ENCODE peak calls at places on chromosomes 1 and 21, in five cellular contexts. R is GM23248, I is Karpas-422, N is tibial nerve, E is uterus. F is an unnamed sample. For H3K4me1, the result is how much of the 10 kb centered on the place peaks cover.

GRCh38 chr1:176009951-176010350 is 197.1 kb downstream of the COP1 start:
- DNase-seq in R (no peak), E (no peak), I (no peak), N (no peak), F (no peak)

GRCh38 chr1:66729130-66729922 is 22.9 kb upstream of the DYNLT5 start:
- DNase-seq in I (no peak), E (no peak), N (no peak), R (no peak), F (no peak)

GRCh38 chr1:36922071-36922470 is 112.2 kb downstream of the GRIK3 start:
- DNase-seq in E (no peak), I (no peak), R (no peak), N (no peak), F (no peak)

GRCh38 chr1:64680601-64681000 is 64.3 kb upstream of the RAVER2 start:
- DNase-seq in R (no peak), I (no peak), E (no peak), N (no peak), F (no peak)

GRCh38 chr1:162709870-162710269 is 77.6 kb downstream of the DDR2 start:
- DNase-seq in N (no peak), I (no peak), R (peak), E (no peak), F (no peak)

GRCh38 chr1:12040457-12041051 is 21.3 kb downstream of the MIIP start:
- DNase-seq in E (peak), R (peak), N (peak), I (peak), F (no peak)

GRCh38 chr1:199490804-199491527 is 536.5 kb upstream of the NR5A2 start:
- DNase-seq in N (no peak), R (peak), E (no peak), I (no peak), F (no peak)

GRCh38 chr1:39981957-39982356 is 27.0 kb downstream of the MFSD2A start:
- DNase-seq in E (no peak), I (no peak), N (no peak), R (peak), F (no peak)

GRCh38 chr1:209696673-209697072 is 8.0 kb upstream of the HSD11B1 start:
- DNase-seq in I (no peak), N (no peak), R (no peak), E (no peak), F (no peak)

GRCh38 chr1:26882696-26883095 is 7.4 kb downstream of the GPN2 start:
- DNase-seq in I (no peak), R (no peak), E (no peak), N (no peak), F (no peak)

GRCh38 chr1:26874896-26875295 is 11.9 kb downstream of the SFN start:
- DNase-seq in E (no peak), R (no peak), I (no peak), N (no peak), F (no peak)

GRCh38 chr1:26877326-26877725 is 12.8 kb downstream of the GPN2 start:
- DNase-seq in I (no peak), E (no peak), R (no peak), N (no peak), F (no peak)

DNA sequence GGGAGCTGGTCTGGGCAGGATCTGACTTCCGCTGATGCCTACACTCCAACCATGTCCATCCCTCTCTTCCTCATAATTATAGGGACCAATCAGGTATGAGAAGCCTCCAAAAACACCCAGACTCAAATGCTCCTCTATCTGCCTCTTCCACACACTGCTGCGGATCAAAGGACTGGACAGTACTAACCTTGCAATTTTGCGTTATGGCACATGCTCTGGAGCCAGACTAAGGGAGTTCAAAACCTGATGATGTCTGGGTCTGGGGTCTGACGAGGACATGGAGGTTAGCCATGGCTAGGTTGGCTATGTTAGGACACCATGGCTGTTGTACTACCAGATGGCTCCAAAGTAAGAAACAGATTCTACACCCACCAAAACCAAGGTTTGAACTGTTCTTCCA is 10.3 kb downstream of the GPN2 start:
- DNase-seq in R (no peak), I (no peak), E (no peak), N (no peak), F (no peak)
- H3K27ac ChIP-seq in R (no peak), I (no peak), E (no peak), N (no peak), F (no peak)

DNA sequence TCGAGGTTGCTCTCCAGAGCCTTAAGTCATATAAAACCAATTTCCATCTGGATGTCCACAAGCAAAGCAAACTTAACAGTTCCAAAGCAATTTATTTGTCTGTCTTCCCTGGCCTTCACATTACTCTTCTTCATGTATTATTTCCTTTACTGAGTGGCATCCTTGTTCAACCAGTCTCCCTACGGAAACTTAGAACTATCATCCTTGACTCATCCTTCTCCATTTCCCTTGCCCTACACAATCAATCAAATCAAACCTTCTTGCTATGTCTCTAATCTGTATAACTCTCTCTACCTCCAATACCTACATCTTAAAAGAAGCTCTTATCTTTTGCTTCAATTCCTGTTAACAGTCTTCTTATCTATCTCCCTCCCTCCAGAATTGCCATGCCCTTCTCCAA is 25.4 kb downstream of the EGLN1 start:
- DNase-seq in I (no peak), R (no peak), N (no peak), E (no peak), F (no peak)
- H3K4me1 ChIP-seq in I (under half), R (under half), N (half or more), E (under half), F (under half)

GRCh38 chr1:206589206-206589605 is 23.1 kb downstream of the EIF2D start:
- DNase-seq in I (no peak), N (no peak), E (peak), R (peak), F (no peak)

GRCh38 chr1:206590025-206590834 is 22.0 kb downstream of the EIF2D start:
- DNase-seq in E (no peak), I (no peak), R (peak), N (no peak), F (peak)

GRCh38 chr1:206593351-206593925 is 18.8 kb downstream of the EIF2D start:
- DNase-seq in E (no peak), N (no peak), R (no peak), I (no peak), F (no peak)

GRCh38 chr1:206591696-206592095 is 20.6 kb downstream of the EIF2D start:
- DNase-seq in I (no peak), R (no peak), E (no peak), N (no peak), F (no peak)

DNA sequence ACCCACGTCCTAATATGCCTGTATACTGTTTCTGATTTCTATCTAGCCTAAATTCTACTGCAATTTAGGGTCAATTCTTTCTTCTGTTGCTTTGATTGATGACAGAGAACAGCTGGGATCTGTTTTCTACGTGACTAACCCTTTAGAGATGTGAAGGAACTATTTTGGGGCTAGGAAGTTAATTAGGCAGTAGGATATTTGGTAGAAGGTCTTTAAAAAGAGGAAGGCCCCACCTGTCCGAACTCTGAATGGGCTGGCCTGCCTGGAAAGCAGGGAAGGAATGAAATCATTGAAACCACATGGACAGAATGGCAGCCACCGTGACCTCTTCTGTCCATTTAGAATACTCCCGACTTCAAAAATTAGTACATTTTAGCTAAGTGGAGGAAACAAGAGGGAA is 21.0 kb downstream of the EIF2D start:
- DNase-seq in I (no peak), R (no peak), E (no peak), N (no peak), F (no peak)
- H3K27ac ChIP-seq in I (no peak), R (no peak), E (peak), N (no peak), F (no peak)

DNA sequence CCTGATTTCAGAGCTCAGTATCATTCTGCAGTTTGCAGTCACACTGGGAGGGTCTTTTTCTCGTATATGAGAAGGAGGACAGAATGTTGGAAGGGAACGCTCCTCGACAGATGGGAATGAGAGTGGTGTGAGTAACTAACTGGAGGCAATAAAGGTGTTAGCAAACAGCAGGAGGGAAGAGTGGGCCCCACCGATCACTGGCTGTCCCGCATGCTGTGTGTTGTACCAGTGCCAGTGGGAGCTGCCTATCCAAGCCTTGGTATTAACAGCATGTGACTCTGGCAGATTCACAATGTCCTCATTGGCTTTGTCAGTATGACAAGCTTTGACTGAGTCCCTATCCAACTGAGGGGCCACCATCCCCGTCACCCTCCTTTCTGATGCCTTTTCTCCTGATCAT is 188.3 kb downstream of the NRIP1 start:
- DNase-seq in I (no peak), N (no peak), R (no peak), E (no peak), F (no peak)
- H3K4me1 ChIP-seq in I (under half), N (under half), R (under half), E (under half), F (under half)

GRCh38 chr1:47403321-47403720 is 12.8 kb upstream of the FOXE3 start:
- DNase-seq in N (no peak), R (no peak), E (no peak), I (no peak), F (no peak)

GRCh38 chr1:47405697-47406096 is 10.4 kb upstream of the FOXE3 start:
- DNase-seq in E (no peak), N (peak), I (no peak), R (no peak), F (no peak)

GRCh38 chr1:47401761-47402160 is 14.3 kb upstream of the FOXE3 start:
- DNase-seq in I (no peak), R (no peak), N (no peak), E (no peak), F (no peak)

GRCh38 chr1:47399841-47400144 is 16.3 kb upstream of the FOXE3 start:
- DNase-seq in E (no peak), R (no peak), N (no peak), I (no peak), F (no peak)

DNA sequence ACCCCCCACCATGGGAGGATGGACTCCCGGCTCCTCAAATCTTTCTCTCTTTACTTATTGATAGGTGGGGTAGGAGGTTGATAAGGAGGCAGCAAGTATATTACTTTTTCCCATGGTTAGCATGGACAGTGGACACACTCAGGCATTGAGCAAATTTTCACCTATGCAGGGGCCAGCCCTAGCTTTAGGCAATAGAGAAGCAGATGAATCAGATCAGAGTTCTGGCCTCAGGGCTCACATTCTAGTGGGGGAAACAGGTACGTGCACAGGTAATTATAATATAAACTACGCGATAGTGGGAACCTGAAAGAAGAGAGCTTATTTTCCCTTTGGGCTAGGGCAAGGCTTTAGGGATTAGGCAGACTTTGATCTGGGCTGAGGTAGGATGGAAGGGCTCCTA is 13.5 kb upstream of the FOXE3 start:
- DNase-seq in R (no peak), E (no peak), I (no peak), N (no peak), F (no peak)
- H3K27ac ChIP-seq in R (no peak), E (no peak), I (no peak), N (no peak), F (no peak)

GRCh38 chr1:14598498-14599172 is at the start of gene KAZN:
- DNase-seq in N (no peak), I (no peak), E (no peak), R (peak), F (no peak)
- H3K4me1 ChIP-seq in N (under half), I (under half), E (under half), R (under half), F (under half)

GRCh38 chr1:32717503-32717902 is 14.9 kb upstream of the SYNC start:
- DNase-seq in E (no peak), R (no peak), I (no peak), N (no peak), F (no peak)
- H3K27ac ChIP-seq in E (no peak), R (no peak), I (no peak), N (no peak), F (no peak)

GRCh38 chr1:180170569-180170968 is 15.9 kb downstream of the QSOX1 start:
- DNase-seq in R (no peak), N (no peak), I (no peak), E (no peak), F (peak)
- H3K4me1 ChIP-seq in R (under half), N (under half), I (under half), E (under half), F (under half)

DNA sequence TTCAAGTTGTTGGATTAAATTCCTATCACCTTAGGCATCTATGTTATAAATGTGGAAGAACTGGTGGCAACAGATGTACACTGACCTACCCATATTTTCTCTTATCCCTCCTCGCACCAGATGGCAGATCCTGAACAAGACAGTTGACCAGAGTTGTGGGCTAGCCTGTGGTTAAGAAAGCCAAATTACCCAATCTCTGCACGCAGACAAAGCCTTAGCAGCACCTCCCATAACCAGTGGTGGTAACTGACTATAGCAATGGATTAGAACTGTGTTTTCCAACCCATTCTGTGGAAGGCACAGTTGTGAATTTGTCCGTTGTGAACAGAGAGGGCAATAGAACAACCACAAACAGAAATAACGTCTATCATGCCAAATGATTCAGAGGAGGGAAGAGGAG is 20.6 kb downstream of the ABCB10 start:
- DNase-seq in E (no peak), R (no peak), N (no peak), I (no peak), F (no peak)
- H3K27ac ChIP-seq in E (no peak), R (no peak), N (no peak), I (no peak), F (no peak)